ENCODE peak calls at places on chromosomes 1 and 21, in five cellular contexts. L is IMR-90, U is trophoblast cell, V is neuronal stem cell, R is mesenchymal stem cell. Z is an unnamed sample.

GRCh38 chr1:19425643-19426245 is 59.6 kb downstream of the CAPZB start:
- DNase-seq in L (no peak), U (no peak), V (no peak), R (no peak), Z (no peak)

GRCh38 chr1:156543066-156543465 is 29.3 kb downstream of the IQGAP3 start:
- DNase-seq in L (no peak), U (peak; percentile 66), V (no peak), R (no peak), Z (no peak)

GRCh38 chr1:241950390-241950789 is 7.2 kb upstream of the BECN2 start:
- DNase-seq in L (peak; percentile 45), U (no peak), V (no peak), R (no peak), Z (no peak)

GRCh38 chr1:43056981-43057391 is 98.3 kb upstream of the SLC2A1 start:
- DNase-seq in L (peak; percentile 65), U (no peak), V (no peak), R (no peak), Z (no peak)

GRCh38 chr1:231507476-231508355 is 20.8 kb upstream of the TSNAX start:
- DNase-seq in L (no peak), U (peak; percentile 94), V (no peak), R (no peak), Z (no peak)

GRCh38 chr1:156480015-156480368 is 20.6 kb downstream of the MEF2D start:
- DNase-seq in L (no peak), U (no peak), V (no peak), R (no peak), Z (no peak)

GRCh38 chr1:82377201-82377884 is 576.6 kb downstream of the ADGRL2 start:
- DNase-seq in L (no peak), U (peak; percentile 29), V (no peak), R (no peak), Z (no peak)

GRCh38 chr1:119880063-119880462 is 16.3 kb downstream of the ADAM30 start:
- DNase-seq in L (peak; percentile 10), U (no peak), V (no peak), R (no peak), Z (no peak)

GRCh38 chr1:174206148-174206826 is 47.0 kb downstream of the RABGAP1L start:
- DNase-seq in L (no peak), U (no peak), V (no peak), R (no peak), Z (no peak)

GRCh38 chr1:40034869-40035268 is 5.7 kb upstream of the CAP1 start:
- DNase-seq in L (no peak), U (no peak), V (no peak), R (no peak), Z (no peak)

GRCh38 chr1:56634981-56635380 is 10.1 kb upstream of the PRKAA2 start:
- DNase-seq in L (no peak), U (no peak), V (no peak), R (no peak), Z (no peak)

GRCh38 chr1:163095223-163095622 is 26.1 kb downstream of the RGS4 start:
- DNase-seq in L (no peak), U (no peak), V (no peak), R (no peak), Z (no peak)

GRCh38 chr1:67629370-67630075 is 55.5 kb upstream of the GADD45A start:
- DNase-seq in L (no peak), U (no peak), V (no peak), R (no peak), Z (no peak)

GRCh38 chr1:186531561-186532165 is 70.7 kb upstream of the PDC start:
- DNase-seq in L (peak; percentile 65), U (no peak), V (no peak), R (peak; percentile 60), Z (no peak)

GRCh38 chr1:46131093-46131492 is 1.3 kb downstream of the PIK3R3 start:
- DNase-seq in L (peak; percentile 28), U (no peak), V (no peak), R (peak; percentile 38), Z (no peak)

GRCh38 chr1:113256348-113256729 is 134.0 kb upstream of the MAGI3 start:
- DNase-seq in L (no peak), U (peak; percentile 2), V (no peak), R (no peak), Z (no peak)

GRCh38 chr21:21715286-21715969 is 717.2 kb downstream of the NCAM2 start:
- DNase-seq in L (peak; percentile 93), U (no peak), V (no peak), R (peak; percentile 56), Z (no peak)

GRCh38 chr1:16026723-16027484 is 5.1 kb downstream of the CLCNKA start:
- DNase-seq in L (no peak), U (no peak), V (peak; percentile 87), R (no peak), Z (peak; percentile 98)

GRCh38 chr1:156368157-156368658 is 803 bp upstream of the RHBG start:
- DNase-seq in L (no peak), U (peak; percentile 26), V (no peak), R (peak; percentile 31), Z (no peak)

DNA sequence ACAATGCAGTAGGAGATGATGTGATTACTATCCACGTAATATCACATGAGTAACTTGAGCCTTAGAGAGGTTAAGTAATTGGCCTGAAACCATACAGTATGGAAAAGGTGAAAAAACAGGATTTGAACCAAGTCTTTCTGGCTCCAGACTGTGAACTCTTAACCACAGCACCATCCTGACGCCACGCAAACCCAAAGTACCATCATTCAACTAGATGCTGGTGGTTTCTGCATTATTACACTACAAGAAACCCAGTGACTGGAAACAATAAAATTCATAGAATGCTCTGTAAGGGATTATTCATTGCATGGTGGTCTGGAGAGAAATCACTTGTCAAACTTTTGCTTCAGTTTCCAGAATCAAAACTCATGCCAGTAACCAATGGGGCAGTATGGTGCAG is 90.7 kb downstream of the MAB21L3 start:
- DNase-seq in L (no peak), U (peak; percentile 24), V (no peak), R (no peak), Z (no peak)
- H4K91ac ChIP-seq in L (no peak overlapping the region), U (no peak overlapping the region), V (no peak overlapping the region), R (no peak overlapping the region), Z (no peak overlapping the region)

DNA sequence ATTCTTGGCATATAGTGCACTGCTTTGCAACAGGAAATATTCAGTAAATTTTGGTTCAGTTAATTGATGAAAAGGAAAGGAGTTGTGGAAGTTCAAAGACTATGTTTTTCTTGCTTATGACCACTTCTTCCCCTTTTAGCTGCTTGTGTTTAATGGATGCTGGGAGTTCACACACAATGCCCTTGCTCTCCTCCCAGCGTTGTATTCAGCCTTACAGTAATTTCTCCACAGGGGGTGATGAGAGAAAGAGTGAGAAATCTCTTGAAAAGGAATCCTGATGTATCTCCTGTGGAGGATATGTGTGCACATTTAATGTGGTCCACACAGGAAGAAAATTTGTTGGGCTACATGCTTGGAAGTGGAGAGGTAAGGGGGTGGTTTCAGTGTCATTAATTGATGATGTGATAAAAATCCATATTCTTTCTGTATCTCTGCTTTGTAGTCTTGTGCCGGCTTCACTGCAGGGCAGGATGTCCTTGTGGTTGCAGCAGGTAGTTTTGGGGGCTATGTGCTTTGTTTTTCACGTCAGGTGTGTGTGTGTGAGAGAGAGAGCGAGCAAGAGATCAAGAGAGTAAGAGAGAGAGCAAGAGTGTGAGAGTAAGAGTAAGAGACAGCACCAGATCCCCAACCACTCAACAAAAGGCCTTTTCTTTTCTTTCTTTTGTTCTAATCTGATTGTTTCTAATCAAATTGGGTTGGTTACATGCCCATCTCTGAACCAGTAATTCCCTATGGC is 204.4 kb downstream of the RWDD3 start:
- DNase-seq in L (no peak), U (no peak), V (no peak), R (no peak), Z (no peak)
- H2BK5ac ChIP-seq in L (no peak overlapping the region), U (no peak overlapping the region), V (no peak overlapping the region), R (no peak overlapping the region), Z (no peak overlapping the region)

GRCh38 chr1:33876970-33877680 is 13.2 kb downstream of the HMGB4 start:
- DNase-seq in L (peak; percentile 28), U (no peak), V (no peak), R (no peak), Z (no peak)

GRCh38 chr1:33872681-33873080 is 8.8 kb downstream of the HMGB4 start:
- DNase-seq in L (no peak), U (no peak), V (peak; percentile 17), R (no peak), Z (no peak)

GRCh38 chr1:33867684-33868083 is 3.8 kb downstream of the HMGB4 start:
- DNase-seq in L (no peak), U (no peak), V (no peak), R (no peak), Z (no peak)

GRCh38 chr1:33875857-33876256 is 12.0 kb downstream of the HMGB4 start:
- DNase-seq in L (no peak), U (no peak), V (no peak), R (no peak), Z (no peak)

DNA sequence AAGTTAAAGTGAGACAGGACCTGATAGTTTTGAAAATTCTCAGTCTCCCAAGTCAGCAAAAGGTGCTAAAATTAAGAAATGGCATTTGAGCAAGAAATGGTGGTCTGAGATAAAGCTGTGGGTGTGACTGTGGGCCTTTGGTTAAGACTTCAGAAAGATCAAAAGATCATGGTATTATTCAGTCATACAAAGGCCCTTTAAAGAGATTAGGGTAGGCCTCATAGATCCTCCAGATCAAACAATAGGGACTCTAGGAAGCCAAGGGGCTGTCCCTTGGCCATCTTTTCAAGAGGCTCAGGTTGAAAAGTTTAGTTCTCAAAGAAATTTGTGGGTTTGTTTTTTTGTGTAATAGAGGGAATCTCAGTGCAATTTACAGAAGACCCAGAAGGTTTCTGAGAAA is 8.4 kb downstream of the HMGB4 start:
- DNase-seq in L (no peak), U (no peak), V (peak; percentile 11), R (no peak), Z (no peak)
- H2AFZ ChIP-seq in L (no peak overlapping the region), U (no peak overlapping the region), V (no peak overlapping the region), R (no peak overlapping the region), Z (no peak overlapping the region)

GRCh38 chr1:21652101-21652936 is 16.8 kb downstream of the RAP1GAP start:
- DNase-seq in L (no peak), U (no peak), V (no peak), R (no peak), Z (no peak)

GRCh38 chr1:21650400-21650799 is 18.8 kb downstream of the RAP1GAP start:
- DNase-seq in L (no peak), U (no peak), V (no peak), R (no peak), Z (no peak)

GRCh38 chr1:21652937-21653743 is 16.0 kb downstream of the RAP1GAP start:
- DNase-seq in L (no peak), U (no peak), V (no peak), R (no peak), Z (no peak)

GRCh38 chr1:21649315-21649714 is 19.8 kb downstream of the RAP1GAP start:
- DNase-seq in L (no peak), U (no peak), V (no peak), R (no peak), Z (no peak)

DNA sequence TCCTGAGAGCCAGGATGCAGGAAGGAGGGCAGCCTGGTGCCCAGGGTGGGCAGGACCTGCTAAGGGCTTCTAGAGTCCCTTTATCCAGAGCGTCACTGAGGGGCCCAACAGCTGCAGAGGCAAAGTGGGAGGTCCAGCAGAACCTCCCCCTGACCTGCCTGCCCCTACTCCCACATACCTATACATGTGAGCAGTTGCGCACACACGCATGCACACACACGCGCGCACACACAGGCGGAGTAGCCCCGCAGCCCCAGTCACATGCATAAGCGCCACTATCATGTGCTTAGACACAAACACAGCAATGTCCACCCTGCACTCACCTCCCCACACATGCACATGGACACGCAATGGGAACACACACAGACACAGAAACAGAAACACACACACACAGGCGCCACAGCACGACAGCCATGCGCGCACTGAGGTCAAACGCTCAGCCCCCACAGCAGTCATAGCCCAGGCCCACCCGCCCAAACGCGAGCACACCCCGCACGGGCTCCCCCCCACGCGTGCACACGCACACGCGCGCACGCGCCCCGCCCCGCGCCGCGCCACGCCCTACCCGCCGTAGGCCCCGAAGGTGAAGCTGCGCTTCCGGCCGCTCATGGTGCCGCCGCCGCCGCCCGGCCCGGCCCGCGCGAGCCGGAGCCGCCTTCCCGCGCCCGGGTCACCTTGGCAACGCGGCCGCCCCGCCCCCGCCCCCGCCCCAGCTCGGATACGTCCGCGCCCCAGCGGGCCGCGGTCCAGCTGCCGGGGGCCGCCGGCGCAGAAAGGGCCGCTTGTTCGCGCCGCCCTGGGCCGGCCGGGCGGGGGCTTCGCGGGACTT is 17.7 kb downstream of the RAP1GAP start:
- DNase-seq in L (no peak), U (peak; percentile 45), V (peak; percentile 62), R (no peak), Z (peak; percentile 73)
- H4K91ac ChIP-seq in L (no peak overlapping the region), U (no peak overlapping the region), V (no peak overlapping the region), R (no peak overlapping the region), Z (no peak overlapping the region)